ENCODE peak calls at places on chromosomes 7 and 10, in four cellular contexts. One of them, this sample, is unnamed.

GRCh38 chr10:33277135-33277536 is 57.3 kb downstream of the NRP1 start:
- DNase-seq in NCI-H510A treated with DMSO at 0.1 percent for 48 hours: no peak
- DNase-seq in AML-193: no peak
- DNase-seq in SK-N-DZ: peak; percentile 53
- DNase-seq in this sample: no peak

GRCh38 chr10:49610015-49610734 is at the start of gene SLC18A3:
- DNase-seq in NCI-H510A treated with DMSO at 0.1 percent for 48 hours: no peak
- DNase-seq in AML-193: no peak
- DNase-seq in SK-N-DZ: peak; percentile 88
- DNase-seq in this sample: no peak

GRCh38 chr10:49615721-49616120 is 1.9 kb downstream of the CHAT start:
- DNase-seq in NCI-H510A treated with DMSO at 0.1 percent for 48 hours: no peak
- DNase-seq in AML-193: no peak
- DNase-seq in SK-N-DZ: no peak
- DNase-seq in this sample: no peak

GRCh38 chr7:152076324-152076821 is 50.9 kb downstream of the GALNT11 start:
- DNase-seq in NCI-H510A treated with DMSO at 0.1 percent for 48 hours: peak; percentile 2
- DNase-seq in AML-193: peak; percentile 24
- DNase-seq in SK-N-DZ: peak; percentile 65
- DNase-seq in this sample: peak; percentile 47

GRCh38 chr10:127872011-127872741 is 20.6 kb downstream of the CLRN3 start:
- DNase-seq in NCI-H510A treated with DMSO at 0.1 percent for 48 hours: no peak
- DNase-seq in AML-193: no peak
- DNase-seq in SK-N-DZ: no peak
- DNase-seq in this sample: peak; percentile 24

GRCh38 chr7:132770055-132770454 is 193.8 kb upstream of the PLXNA4 start:
- DNase-seq in NCI-H510A treated with DMSO at 0.1 percent for 48 hours: no peak
- DNase-seq in AML-193: no peak
- DNase-seq in SK-N-DZ: no peak
- DNase-seq in this sample: no peak

GRCh38 chr10:79387466-79387973 is 40.3 kb downstream of the PPIF start:
- DNase-seq in NCI-H510A treated with DMSO at 0.1 percent for 48 hours: no peak
- DNase-seq in AML-193: no peak
- DNase-seq in SK-N-DZ: no peak
- DNase-seq in this sample: no peak

GRCh38 chr7:131574741-131575140 is 18.3 kb upstream of the PODXL start:
- DNase-seq in NCI-H510A treated with DMSO at 0.1 percent for 48 hours: no peak
- DNase-seq in AML-193: no peak
- DNase-seq in SK-N-DZ: no peak
- DNase-seq in this sample: no peak

GRCh38 chr10:17219024-17219423 is 9.0 kb upstream of the VIM start:
- DNase-seq in NCI-H510A treated with DMSO at 0.1 percent for 48 hours: no peak
- DNase-seq in AML-193: no peak
- DNase-seq in SK-N-DZ: no peak
- DNase-seq in this sample: no peak

GRCh38 chr7:13628231-13629001 is 361.1 kb downstream of the ETV1 start:
- DNase-seq in NCI-H510A treated with DMSO at 0.1 percent for 48 hours: no peak
- DNase-seq in AML-193: no peak
- DNase-seq in SK-N-DZ: no peak
- DNase-seq in this sample: no peak

GRCh38 chr7:90749774-90750173 is 153.7 kb downstream of the CDK14 start:
- DNase-seq in NCI-H510A treated with DMSO at 0.1 percent for 48 hours: no peak
- DNase-seq in AML-193: no peak
- DNase-seq in SK-N-DZ: peak; percentile 18
- DNase-seq in this sample: peak; percentile 50

GRCh38 chr7:71613316-71613715 is 481.4 kb downstream of the GALNT17 start:
- DNase-seq in NCI-H510A treated with DMSO at 0.1 percent for 48 hours: no peak
- DNase-seq in AML-193: no peak
- DNase-seq in SK-N-DZ: no peak
- DNase-seq in this sample: no peak

GRCh38 chr10:102612964-102613275 is 31.4 kb upstream of the TRIM8 start:
- DNase-seq in NCI-H510A treated with DMSO at 0.1 percent for 48 hours: no peak
- DNase-seq in AML-193: no peak
- DNase-seq in SK-N-DZ: no peak
- DNase-seq in this sample: peak; percentile 61

GRCh38 chr10:132550366-132551092 is 12.9 kb downstream of the INPP5A start:
- DNase-seq in NCI-H510A treated with DMSO at 0.1 percent for 48 hours: no peak
- DNase-seq in AML-193: no peak
- DNase-seq in SK-N-DZ: no peak
- DNase-seq in this sample: no peak

GRCh38 chr7:29968683-29969457 is 20.7 kb downstream of the SCRN1 start:
- DNase-seq in NCI-H510A treated with DMSO at 0.1 percent for 48 hours: no peak
- DNase-seq in AML-193: no peak
- DNase-seq in SK-N-DZ: no peak
- DNase-seq in this sample: no peak

GRCh38 chr10:86336341-86336740 is 30.3 kb downstream of the GRID1 start:
- DNase-seq in NCI-H510A treated with DMSO at 0.1 percent for 48 hours: no peak
- DNase-seq in AML-193: no peak
- DNase-seq in SK-N-DZ: no peak
- DNase-seq in this sample: no peak

GRCh38 chr10:3866347-3866746 is 81.3 kb upstream of the KLF6 start:
- DNase-seq in NCI-H510A treated with DMSO at 0.1 percent for 48 hours: no peak
- DNase-seq in AML-193: no peak
- DNase-seq in SK-N-DZ: no peak
- DNase-seq in this sample: no peak

GRCh38 chr7:21108182-21108581 is 319.7 kb upstream of the SP4 start:
- DNase-seq in NCI-H510A treated with DMSO at 0.1 percent for 48 hours: no peak
- DNase-seq in AML-193: no peak
- DNase-seq in SK-N-DZ: no peak
- DNase-seq in this sample: no peak

GRCh38 chr7:2926898-2927405 is 82.8 kb upstream of the GNA12 start:
- DNase-seq in NCI-H510A treated with DMSO at 0.1 percent for 48 hours: no peak
- DNase-seq in AML-193: no peak
- DNase-seq in SK-N-DZ: no peak
- DNase-seq in this sample: no peak

GRCh38 chr7:46558482-46559193 is 637.6 kb upstream of the IGFBP3 start:
- DNase-seq in NCI-H510A treated with DMSO at 0.1 percent for 48 hours: no peak
- DNase-seq in AML-193: no peak
- DNase-seq in SK-N-DZ: peak; percentile 77
- DNase-seq in this sample: no peak

GRCh38 chr10:124220971-124221355 is 127.6 kb upstream of the CHST15 start:
- DNase-seq in NCI-H510A treated with DMSO at 0.1 percent for 48 hours: no peak
- DNase-seq in AML-193: no peak
- DNase-seq in SK-N-DZ: no peak
- DNase-seq in this sample: no peak

GRCh38 chr7:35749548-35749947 is 51.3 kb upstream of the SEPTIN7 start:
- DNase-seq in NCI-H510A treated with DMSO at 0.1 percent for 48 hours: no peak
- DNase-seq in AML-193: no peak
- DNase-seq in SK-N-DZ: no peak
- DNase-seq in this sample: no peak

GRCh38 chr10:70589762-70590662 is 12.5 kb downstream of the PRF1 start:
- DNase-seq in NCI-H510A treated with DMSO at 0.1 percent for 48 hours: peak; percentile 45
- DNase-seq in AML-193: no peak
- DNase-seq in SK-N-DZ: no peak
- DNase-seq in this sample: no peak

GRCh38 chr7:137135654-137136350 is 207.7 kb downstream of the PTN start:
- DNase-seq in NCI-H510A treated with DMSO at 0.1 percent for 48 hours: no peak
- DNase-seq in AML-193: no peak
- DNase-seq in SK-N-DZ: no peak
- DNase-seq in this sample: no peak

GRCh38 chr7:94632338-94633024 is 23.5 kb downstream of the SGCE start:
- DNase-seq in NCI-H510A treated with DMSO at 0.1 percent for 48 hours: no peak
- DNase-seq in AML-193: no peak
- DNase-seq in SK-N-DZ: no peak
- DNase-seq in this sample: no peak

GRCh38 chr7:44189286-44189992 is at the start of gene GCK:
- DNase-seq in NCI-H510A treated with DMSO at 0.1 percent for 48 hours: peak; percentile 75
- DNase-seq in AML-193: no peak
- DNase-seq in SK-N-DZ: no peak
- DNase-seq in this sample: no peak

GRCh38 chr10:115572740-115573455 is 479.7 kb downstream of the ATRNL1 start:
- DNase-seq in NCI-H510A treated with DMSO at 0.1 percent for 48 hours: no peak
- DNase-seq in AML-193: no peak
- DNase-seq in SK-N-DZ: no peak
- DNase-seq in this sample: no peak

GRCh38 chr10:4247379-4247778 is 462.4 kb upstream of the KLF6 start:
- DNase-seq in NCI-H510A treated with DMSO at 0.1 percent for 48 hours: no peak
- DNase-seq in AML-193: no peak
- DNase-seq in SK-N-DZ: no peak
- DNase-seq in this sample: no peak

GRCh38 chr7:92131093-92131492 is 3.2 kb downstream of the CYP51A1 start:
- DNase-seq in NCI-H510A treated with DMSO at 0.1 percent for 48 hours: no peak
- DNase-seq in AML-193: no peak
- DNase-seq in SK-N-DZ: no peak
- DNase-seq in this sample: no peak

GRCh38 chr10:125076891-125077643 is 83.3 kb downstream of the CTBP2 start:
- DNase-seq in NCI-H510A treated with DMSO at 0.1 percent for 48 hours: no peak
- DNase-seq in AML-193: no peak
- DNase-seq in SK-N-DZ: no peak
- DNase-seq in this sample: no peak

GRCh38 chr7:130322615-130323014 is 22.0 kb upstream of the CPA5 start:
- DNase-seq in NCI-H510A treated with DMSO at 0.1 percent for 48 hours: no peak
- DNase-seq in AML-193: no peak
- DNase-seq in SK-N-DZ: no peak
- DNase-seq in this sample: no peak

GRCh38 chr10:111650088-111650487 is 533.5 kb downstream of the GPAM start:
- DNase-seq in NCI-H510A treated with DMSO at 0.1 percent for 48 hours: no peak
- DNase-seq in AML-193: no peak
- DNase-seq in SK-N-DZ: no peak
- DNase-seq in this sample: no peak

GRCh38 chr7:10418985-10419384 is 554.7 kb upstream of the PHF14 start:
- DNase-seq in NCI-H510A treated with DMSO at 0.1 percent for 48 hours: no peak
- DNase-seq in AML-193: no peak
- DNase-seq in SK-N-DZ: no peak
- DNase-seq in this sample: no peak